ENCODE peak calls at places on chromosomes 7 and 10, in four cellular contexts. One of them, this sample, is unnamed. For H3K4me1, the result is how much of the 10 kb centered on the place peaks cover.

GRCh38 chr10:127452568-127452967 is 96.5 kb upstream of the NPS start:
- DNase-seq in HepG2: no peak
- DNase-seq in GM12878: no peak
- DNase-seq in K562: no peak
- DNase-seq in this sample: no peak

GRCh38 chr7:136114966-136115762 is 138.0 kb upstream of the MTPN start:
- DNase-seq in HepG2: peak
- DNase-seq in GM12878: no peak
- DNase-seq in K562: peak
- DNase-seq in this sample: peak

GRCh38 chr7:18087031-18087686 is 59.5 kb upstream of the PRPS1L1 start:
- DNase-seq in HepG2: no peak
- DNase-seq in GM12878: no peak
- DNase-seq in K562: no peak
- DNase-seq in this sample: peak

GRCh38 chr7:132433286-132433685 is 143.0 kb downstream of the PLXNA4 start:
- DNase-seq in HepG2: no peak
- DNase-seq in GM12878: no peak
- DNase-seq in K562: no peak
- DNase-seq in this sample: no peak

GRCh38 chr7:157318015-157318706 is 18.6 kb upstream of the DNAJB6 start:
- DNase-seq in HepG2: no peak
- DNase-seq in GM12878: no peak
- DNase-seq in K562: peak
- DNase-seq in this sample: no peak

GRCh38 chr7:142337406-142338001 is 79.6 kb upstream of the PRSS58 start:
- DNase-seq in HepG2: no peak
- DNase-seq in GM12878: no peak
- DNase-seq in K562: no peak
- DNase-seq in this sample: no peak

GRCh38 chr10:19432000-19432399 is 383.4 kb downstream of the MALRD1 start:
- DNase-seq in HepG2: no peak
- DNase-seq in GM12878: no peak
- DNase-seq in K562: no peak
- DNase-seq in this sample: no peak

GRCh38 chr10:110456046-110456445 is 41.7 kb upstream of the DUSP5 start:
- DNase-seq in HepG2: no peak
- DNase-seq in GM12878: no peak
- DNase-seq in K562: no peak
- DNase-seq in this sample: no peak

GRCh38 chr7:106465704-106466468 is 181.1 kb upstream of the NAMPT start:
- DNase-seq in HepG2: no peak
- DNase-seq in GM12878: no peak
- DNase-seq in K562: peak
- DNase-seq in this sample: no peak

GRCh38 chr10:109894516-109894915 is 28.8 kb downstream of the XPNPEP1 start:
- DNase-seq in HepG2: no peak
- DNase-seq in GM12878: no peak
- DNase-seq in K562: no peak
- DNase-seq in this sample: no peak

GRCh38 chr10:92850186-92850585 is 1.9 kb downstream of the EXOC6 start:
- DNase-seq in HepG2: no peak
- DNase-seq in GM12878: no peak
- DNase-seq in K562: no peak
- DNase-seq in this sample: no peak

GRCh38 chr7:16235152-16235526 is 186.2 kb downstream of the CRPPA start:
- DNase-seq in HepG2: no peak
- DNase-seq in GM12878: no peak
- DNase-seq in K562: no peak
- DNase-seq in this sample: no peak

GRCh38 chr10:47245731-47246350 is 54.2 kb upstream of the GDF10 start:
- DNase-seq in HepG2: no peak
- DNase-seq in GM12878: no peak
- DNase-seq in K562: no peak
- DNase-seq in this sample: no peak

GRCh38 chr10:23405540-23405939 is 33.3 kb upstream of the OTUD1 start:
- DNase-seq in HepG2: peak
- DNase-seq in GM12878: no peak
- DNase-seq in K562: no peak
- DNase-seq in this sample: no peak

GRCh38 chr7:90738249-90738648 is 142.1 kb downstream of the CDK14 start:
- DNase-seq in HepG2: no peak
- DNase-seq in GM12878: no peak
- DNase-seq in K562: no peak
- DNase-seq in this sample: no peak

GRCh38 chr10:3622845-3623621 is 162.0 kb downstream of the KLF6 start:
- DNase-seq in HepG2: no peak
- DNase-seq in GM12878: peak
- DNase-seq in K562: no peak
- DNase-seq in this sample: no peak

GRCh38 chr7:20238754-20239324 is 21.7 kb upstream of the MACC1 start:
- DNase-seq in HepG2: no peak
- DNase-seq in GM12878: peak
- DNase-seq in K562: peak
- DNase-seq in this sample: no peak

GRCh38 chr10:115082521-115082920 is 10.6 kb upstream of the ATRNL1 start:
- DNase-seq in HepG2: no peak
- DNase-seq in GM12878: no peak
- DNase-seq in K562: no peak
- DNase-seq in this sample: no peak

GRCh38 chr10:87761892-87762291 is 56.1 kb downstream of the ATAD1 start:
- DNase-seq in HepG2: peak
- DNase-seq in GM12878: no peak
- DNase-seq in K562: peak
- DNase-seq in this sample: no peak

GRCh38 chr10:119343001-119343601 is 135.7 kb downstream of the GRK5 start:
- DNase-seq in HepG2: no peak
- DNase-seq in GM12878: no peak
- DNase-seq in K562: no peak
- DNase-seq in this sample: no peak

GRCh38 chr7:50068026-50068425 is 25.0 kb downstream of the ZPBP start:
- DNase-seq in HepG2: peak
- DNase-seq in GM12878: no peak
- DNase-seq in K562: peak
- DNase-seq in this sample: peak
- TF ChIP-seq JUNB in HepG2: no peak
- TF ChIP-seq JUNB in GM12878: no peak
- TF ChIP-seq JUNB in K562: no peak
- TF ChIP-seq JUNB in this sample: no peak

DNA sequence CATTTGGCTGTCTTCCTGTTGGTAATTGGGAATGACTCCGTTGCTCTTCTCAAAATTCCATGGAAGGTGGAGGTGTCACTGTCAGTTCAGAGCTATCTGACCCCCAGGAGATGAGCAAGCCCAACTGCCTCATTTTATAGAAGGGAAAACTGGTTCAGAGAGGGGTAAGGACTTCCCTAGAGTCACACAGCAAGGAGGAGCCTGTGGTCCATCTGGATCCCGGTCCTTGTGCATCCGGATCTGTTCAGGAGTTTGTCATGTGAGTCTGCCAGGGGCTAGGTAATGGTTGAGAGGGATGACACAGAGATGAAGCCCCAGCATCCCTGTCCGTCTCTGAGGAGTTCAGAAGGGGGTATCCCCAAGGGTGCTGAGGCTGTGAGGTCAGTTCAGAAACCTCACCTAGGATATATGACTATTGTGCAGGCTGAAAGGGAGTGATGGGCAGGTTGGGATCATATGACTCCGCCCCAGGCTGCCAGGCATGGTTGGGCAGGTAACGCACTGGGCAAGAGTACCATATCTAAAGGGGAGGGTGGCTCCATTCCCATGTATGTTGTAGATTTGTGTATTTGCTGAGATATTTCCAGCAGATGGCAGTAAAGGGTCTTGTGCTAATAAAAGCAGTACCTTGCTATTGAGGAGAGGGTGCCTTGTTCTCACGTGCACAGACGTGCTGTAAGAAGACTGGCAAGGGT is 16.0 kb upstream of the SLC29A3 start:
- DNase-seq in HepG2: peak
- DNase-seq in GM12878: no peak
- DNase-seq in K562: peak
- DNase-seq in this sample: peak
- H2AFZ ChIP-seq in HepG2: no peak
- H2AFZ ChIP-seq in GM12878: no peak
- H2AFZ ChIP-seq in K562: no peak
- H2AFZ ChIP-seq in this sample: no peak

DNA sequence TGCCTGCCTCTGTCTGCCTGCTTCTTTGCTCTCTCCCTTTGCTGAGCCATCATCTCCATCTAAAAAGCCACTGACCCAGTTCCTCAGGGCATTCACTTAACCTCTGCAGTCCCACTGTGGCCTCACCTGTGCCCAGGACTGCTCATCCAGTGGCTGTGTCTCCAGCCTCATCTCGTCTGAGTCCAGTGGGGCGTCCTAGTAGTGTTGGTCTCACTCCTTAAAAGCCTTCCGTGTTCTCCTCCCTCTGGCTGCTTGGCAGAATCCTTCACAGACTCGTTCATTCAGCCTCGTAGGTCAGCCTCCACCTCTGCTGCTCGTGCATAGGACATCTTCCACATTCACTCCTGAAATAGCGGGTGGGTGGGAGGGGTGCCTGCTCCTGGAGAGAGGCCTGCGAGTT is 7.3 kb downstream of the RARRES2 start:
- DNase-seq in HepG2: no peak
- DNase-seq in GM12878: no peak
- DNase-seq in K562: no peak
- DNase-seq in this sample: no peak
- H3K4me1 ChIP-seq in HepG2: under half
- H3K4me1 ChIP-seq in GM12878: under half
- H3K4me1 ChIP-seq in K562: under half
- H3K4me1 ChIP-seq in this sample: under half

GRCh38 chr10:133324857-133325260 is 11.8 kb downstream of the CALY start:
- DNase-seq in HepG2: no peak
- DNase-seq in GM12878: no peak
- DNase-seq in K562: no peak
- DNase-seq in this sample: no peak
- TF ChIP-seq JUNB in HepG2: no peak
- TF ChIP-seq JUNB in GM12878: no peak
- TF ChIP-seq JUNB in K562: no peak
- TF ChIP-seq JUNB in this sample: no peak

DNA sequence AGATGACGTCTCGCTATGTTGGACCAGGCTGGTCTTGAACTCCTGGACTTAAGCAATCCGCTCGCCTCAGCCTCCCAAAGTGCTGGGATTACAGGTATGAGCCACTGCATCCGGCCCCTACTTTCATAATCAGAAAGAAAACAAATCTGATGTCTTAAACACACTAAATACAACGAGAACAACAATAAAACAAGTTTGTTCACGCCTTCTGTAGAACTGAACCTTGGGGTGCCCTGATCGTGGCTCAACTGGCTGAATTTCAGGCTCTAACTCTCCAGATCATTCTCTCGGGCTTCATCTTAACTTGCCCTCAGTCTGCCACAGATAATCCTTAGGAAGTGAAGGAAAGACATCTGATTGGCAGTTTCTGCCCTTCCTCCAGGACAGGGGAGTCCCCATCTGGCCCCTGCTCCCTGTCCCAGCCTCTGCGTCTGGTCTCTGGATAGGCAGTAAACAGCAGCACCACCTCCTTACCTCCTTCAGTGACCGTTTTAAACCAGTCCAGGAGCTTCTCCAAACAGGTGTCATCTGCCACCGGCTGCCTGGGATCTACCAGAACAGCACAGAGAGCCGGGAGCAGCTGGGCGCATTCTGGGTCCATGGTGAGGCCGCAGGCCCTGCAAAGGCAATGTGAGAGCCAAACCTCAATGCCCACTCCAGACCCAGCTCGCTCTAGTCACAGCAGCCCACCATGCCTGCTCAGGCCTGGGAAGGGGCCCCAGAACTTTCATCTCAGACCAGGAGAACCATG is 1.3 kb downstream of the BRAT1 start:
- DNase-seq in HepG2: no peak
- DNase-seq in GM12878: no peak
- DNase-seq in K562: no peak
- DNase-seq in this sample: no peak
- H2AFZ ChIP-seq in HepG2: no peak
- H2AFZ ChIP-seq in GM12878: no peak
- H2AFZ ChIP-seq in K562: no peak
- H2AFZ ChIP-seq in this sample: no peak

GRCh38 chr7:2819954-2820397 is 24.1 kb downstream of the GNA12 start:
- DNase-seq in HepG2: no peak
- DNase-seq in GM12878: no peak
- DNase-seq in K562: no peak
- DNase-seq in this sample: no peak

GRCh38 chr7:2821842-2822507 is 22.1 kb downstream of the GNA12 start:
- DNase-seq in HepG2: no peak
- DNase-seq in GM12878: no peak
- DNase-seq in K562: no peak
- DNase-seq in this sample: no peak

GRCh38 chr7:2821161-2821841 is 22.8 kb downstream of the GNA12 start:
- DNase-seq in HepG2: no peak
- DNase-seq in GM12878: peak
- DNase-seq in K562: no peak
- DNase-seq in this sample: peak

GRCh38 chr7:2819161-2819953 is 24.8 kb downstream of the GNA12 start:
- DNase-seq in HepG2: no peak
- DNase-seq in GM12878: no peak
- DNase-seq in K562: no peak
- DNase-seq in this sample: no peak

DNA sequence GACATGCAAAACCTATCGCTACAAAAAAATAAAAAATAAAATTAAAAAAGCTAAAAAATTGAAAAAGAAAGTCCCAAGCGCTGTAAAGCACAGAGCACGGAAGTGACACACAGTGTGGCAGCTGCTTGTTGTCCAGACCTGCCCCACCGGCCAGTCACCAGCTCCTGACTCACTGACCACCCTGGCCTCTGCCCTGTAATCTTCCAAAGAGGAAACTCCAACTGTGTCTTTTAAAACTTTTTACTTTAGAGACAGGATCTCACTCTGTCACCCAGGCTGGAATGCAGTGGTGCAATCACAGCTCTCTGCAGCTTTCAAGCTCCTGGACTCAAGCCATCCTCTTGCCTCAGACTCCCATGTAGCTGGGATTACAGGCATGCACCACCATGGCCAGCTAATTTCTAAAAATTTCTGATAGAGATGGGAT is 23.6 kb downstream of the GNA12 start:
- DNase-seq in HepG2: peak
- DNase-seq in GM12878: no peak
- DNase-seq in K562: no peak
- DNase-seq in this sample: no peak
- H3K4me1 ChIP-seq in HepG2: half or more
- H3K4me1 ChIP-seq in GM12878: under half
- H3K4me1 ChIP-seq in K562: under half
- H3K4me1 ChIP-seq in this sample: half or more